ENCODE peak calls at places on chromosomes 4 and X, in five cellular contexts. One of them, this sample, is unnamed. For H3K36me3, the result is how much of the 10 kb centered on the place peaks cover.

GRCh38 chr4:133464311-133464710 is 315.2 kb downstream of the PCDH10 start:
- DNase-seq in thyroid gland: no peak
- DNase-seq in GM12878: no peak
- DNase-seq in tibial nerve: no peak
- DNase-seq in stomach: no peak
- DNase-seq in this sample: no peak

GRCh38 chr4:156408749-156409148 is 455.1 kb upstream of the CTSO start:
- DNase-seq in thyroid gland: no peak
- DNase-seq in GM12878: no peak
- DNase-seq in tibial nerve: no peak
- DNase-seq in stomach: no peak
- DNase-seq in this sample: no peak

GRCh38 chr4:96698891-96699290 is 859.0 kb downstream of the PDHA2 start:
- DNase-seq in thyroid gland: peak
- DNase-seq in GM12878: no peak
- DNase-seq in tibial nerve: no peak
- DNase-seq in stomach: no peak
- DNase-seq in this sample: no peak

GRCh38 chrX:2342878-2343277 is 157.9 kb downstream of the DHRSX start:
- DNase-seq in thyroid gland: no peak
- DNase-seq in GM12878: no peak
- DNase-seq in tibial nerve: no peak
- DNase-seq in stomach: no peak
- DNase-seq in this sample: no peak

GRCh38 chrX:132615396-132616131 is 126.7 kb upstream of the MBNL3 start:
- DNase-seq in thyroid gland: peak
- DNase-seq in GM12878: no peak
- DNase-seq in tibial nerve: no peak
- DNase-seq in stomach: peak
- DNase-seq in this sample: peak

GRCh38 chr4:6614701-6615230 is 25.7 kb upstream of the MRFAP1 start:
- DNase-seq in thyroid gland: no peak
- DNase-seq in GM12878: no peak
- DNase-seq in tibial nerve: no peak
- DNase-seq in stomach: no peak
- DNase-seq in this sample: no peak

GRCh38 chr4:81650871-81651270 is 179.2 kb upstream of the RASGEF1B start:
- DNase-seq in thyroid gland: no peak
- DNase-seq in GM12878: no peak
- DNase-seq in tibial nerve: no peak
- DNase-seq in stomach: no peak
- DNase-seq in this sample: no peak

GRCh38 chr4:76301775-76302162 is 4.8 kb upstream of the STBD1 start:
- DNase-seq in thyroid gland: no peak
- DNase-seq in GM12878: no peak
- DNase-seq in tibial nerve: no peak
- DNase-seq in stomach: no peak
- DNase-seq in this sample: no peak

GRCh38 chr4:18441676-18442075 is 420.1 kb upstream of the LCORL start:
- DNase-seq in thyroid gland: no peak
- DNase-seq in GM12878: no peak
- DNase-seq in tibial nerve: no peak
- DNase-seq in stomach: no peak
- DNase-seq in this sample: no peak

GRCh38 chr4:180380733-180381132 is 1862.5 kb upstream of the TENM3 start:
- DNase-seq in thyroid gland: no peak
- DNase-seq in GM12878: no peak
- DNase-seq in tibial nerve: no peak
- DNase-seq in stomach: no peak
- DNase-seq in this sample: no peak

GRCh38 chr4:121764702-121765367 is at the start of gene SMIM43:
- DNase-seq in thyroid gland: peak
- DNase-seq in GM12878: no peak
- DNase-seq in tibial nerve: no peak
- DNase-seq in stomach: no peak
- DNase-seq in this sample: no peak

GRCh38 chr4:53974561-53974960 is 89.8 kb downstream of the CHIC2 start:
- DNase-seq in thyroid gland: no peak
- DNase-seq in GM12878: no peak
- DNase-seq in tibial nerve: no peak
- DNase-seq in stomach: no peak
- DNase-seq in this sample: no peak

GRCh38 chrX:30275498-30275897 is 28.6 kb downstream of the MAGEB1 start:
- DNase-seq in thyroid gland: no peak
- DNase-seq in GM12878: no peak
- DNase-seq in tibial nerve: no peak
- DNase-seq in stomach: no peak
- DNase-seq in this sample: no peak

GRCh38 chr4:88706574-88706973 is 8.9 kb upstream of the NAP1L5 start:
- DNase-seq in thyroid gland: peak
- DNase-seq in GM12878: no peak
- DNase-seq in tibial nerve: no peak
- DNase-seq in stomach: no peak
- DNase-seq in this sample: peak

GRCh38 chrX:87621697-87622096 is 104.1 kb downstream of the KLHL4 start:
- DNase-seq in thyroid gland: no peak
- DNase-seq in GM12878: no peak
- DNase-seq in tibial nerve: no peak
- DNase-seq in stomach: no peak
- DNase-seq in this sample: no peak

GRCh38 chr4:104425003-104425402 is 69.7 kb downstream of the CXXC4 start:
- DNase-seq in thyroid gland: peak
- DNase-seq in GM12878: no peak
- DNase-seq in tibial nerve: no peak
- DNase-seq in stomach: no peak
- DNase-seq in this sample: peak

GRCh38 chr4:134999169-134999568 is 797.6 kb upstream of the PABPC4L start:
- DNase-seq in thyroid gland: no peak
- DNase-seq in GM12878: no peak
- DNase-seq in tibial nerve: no peak
- DNase-seq in stomach: no peak
- DNase-seq in this sample: no peak

GRCh38 chrX:1126738-1127137 is 85.7 kb downstream of the CRLF2 start:
- DNase-seq in thyroid gland: no peak
- DNase-seq in GM12878: no peak
- DNase-seq in tibial nerve: no peak
- DNase-seq in stomach: no peak
- DNase-seq in this sample: no peak

GRCh38 chr4:172709376-172709775 is 459.2 kb upstream of the GALNT7 start:
- DNase-seq in thyroid gland: no peak
- DNase-seq in GM12878: no peak
- DNase-seq in tibial nerve: no peak
- DNase-seq in stomach: no peak
- DNase-seq in this sample: no peak

GRCh38 chr4:46993075-46994006 is at the start of gene GABRA4:
- DNase-seq in thyroid gland: no peak
- DNase-seq in GM12878: no peak
- DNase-seq in tibial nerve: no peak
- DNase-seq in stomach: no peak
- DNase-seq in this sample: no peak

GRCh38 chr4:38310446-38311043 is 350.3 kb downstream of the PTTG2 start:
- DNase-seq in thyroid gland: no peak
- DNase-seq in GM12878: peak
- DNase-seq in tibial nerve: no peak
- DNase-seq in stomach: no peak
- DNase-seq in this sample: no peak

DNA sequence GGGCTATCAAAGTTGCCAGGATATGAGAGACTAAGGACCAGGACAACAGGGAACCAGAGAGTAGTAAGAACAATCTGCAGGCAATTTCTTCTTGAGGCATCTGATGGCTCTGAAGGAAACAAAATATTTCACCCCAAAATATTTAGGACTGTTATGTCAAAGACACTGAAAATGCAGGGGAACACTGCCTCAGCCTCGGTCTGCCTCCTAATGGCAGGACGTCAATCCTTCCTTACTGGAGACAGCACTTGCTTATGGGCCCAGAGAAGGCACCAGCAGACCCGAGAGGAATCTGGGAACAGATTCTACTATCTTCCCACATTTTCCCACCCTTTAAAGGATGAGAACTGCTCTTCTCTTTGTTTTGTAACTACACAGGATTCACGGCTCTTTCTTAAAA is 23.3 kb downstream of the RNF150 start:
- DNase-seq in thyroid gland: no peak
- DNase-seq in GM12878: no peak
- DNase-seq in tibial nerve: no peak
- DNase-seq in stomach: no peak
- DNase-seq in this sample: no peak
- TF ChIP-seq POLR2A in thyroid gland: no peak
- TF ChIP-seq POLR2A in GM12878: no peak
- TF ChIP-seq POLR2A in tibial nerve: no peak
- TF ChIP-seq POLR2A in stomach: no peak
- TF ChIP-seq POLR2A in this sample: no peak

GRCh38 chr4:52366625-52367024 is 292.5 kb downstream of the USP46 start:
- DNase-seq in thyroid gland: no peak
- DNase-seq in GM12878: no peak
- DNase-seq in tibial nerve: no peak
- DNase-seq in stomach: no peak
- DNase-seq in this sample: no peak
- H3K36me3 ChIP-seq in thyroid gland: under half
- H3K36me3 ChIP-seq in GM12878: under half
- H3K36me3 ChIP-seq in tibial nerve: under half
- H3K36me3 ChIP-seq in stomach: under half
- H3K36me3 ChIP-seq in this sample: under half

GRCh38 chrX:155615938-155616337 is 3.2 kb upstream of the TMLHE start:
- DNase-seq in thyroid gland: no peak
- DNase-seq in GM12878: no peak
- DNase-seq in tibial nerve: no peak
- DNase-seq in stomach: no peak
- DNase-seq in this sample: no peak

GRCh38 chrX:155611302-155611701 is 1.4 kb downstream of the TMLHE start:
- DNase-seq in thyroid gland: no peak
- DNase-seq in GM12878: no peak
- DNase-seq in tibial nerve: no peak
- DNase-seq in stomach: no peak
- DNase-seq in this sample: no peak

GRCh38 chrX:155613927-155614559 is 1.3 kb upstream of the TMLHE start:
- DNase-seq in thyroid gland: no peak
- DNase-seq in GM12878: no peak
- DNase-seq in tibial nerve: no peak
- DNase-seq in stomach: no peak
- DNase-seq in this sample: no peak

GRCh38 chrX:155612312-155613224 is at the start of gene TMLHE:
- DNase-seq in thyroid gland: peak
- DNase-seq in GM12878: peak
- DNase-seq in tibial nerve: peak
- DNase-seq in stomach: peak
- DNase-seq in this sample: peak
- TF ChIP-seq POLR2A in thyroid gland: no peak
- TF ChIP-seq POLR2A in GM12878: peak
- TF ChIP-seq POLR2A in tibial nerve: peak
- TF ChIP-seq POLR2A in stomach: no peak
- TF ChIP-seq POLR2A in this sample: no peak

DNA sequence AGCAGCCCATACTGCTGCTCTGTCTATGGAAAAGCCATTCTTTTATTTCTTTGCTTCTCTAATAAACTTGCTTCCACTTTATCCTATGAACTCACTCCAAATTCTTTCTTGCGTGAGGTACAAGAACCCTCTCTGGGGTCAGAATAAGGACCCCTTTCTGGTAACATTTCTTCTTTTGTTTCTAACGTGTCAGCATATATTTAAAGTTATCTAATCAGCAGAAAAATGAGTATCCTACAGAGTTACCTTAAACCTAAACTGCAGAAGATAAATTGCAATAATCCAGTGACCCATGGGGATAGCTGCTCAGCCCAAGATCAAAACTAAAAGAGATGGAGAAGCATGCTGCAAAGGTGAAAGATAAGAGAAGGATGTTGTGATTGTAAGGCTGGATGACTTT is 4.0 kb downstream of the ADH5 start:
- DNase-seq in thyroid gland: no peak
- DNase-seq in GM12878: no peak
- DNase-seq in tibial nerve: no peak
- DNase-seq in stomach: no peak
- DNase-seq in this sample: no peak
- H3K36me3 ChIP-seq in thyroid gland: under half
- H3K36me3 ChIP-seq in GM12878: under half
- H3K36me3 ChIP-seq in tibial nerve: half or more
- H3K36me3 ChIP-seq in stomach: half or more
- H3K36me3 ChIP-seq in this sample: under half

DNA sequence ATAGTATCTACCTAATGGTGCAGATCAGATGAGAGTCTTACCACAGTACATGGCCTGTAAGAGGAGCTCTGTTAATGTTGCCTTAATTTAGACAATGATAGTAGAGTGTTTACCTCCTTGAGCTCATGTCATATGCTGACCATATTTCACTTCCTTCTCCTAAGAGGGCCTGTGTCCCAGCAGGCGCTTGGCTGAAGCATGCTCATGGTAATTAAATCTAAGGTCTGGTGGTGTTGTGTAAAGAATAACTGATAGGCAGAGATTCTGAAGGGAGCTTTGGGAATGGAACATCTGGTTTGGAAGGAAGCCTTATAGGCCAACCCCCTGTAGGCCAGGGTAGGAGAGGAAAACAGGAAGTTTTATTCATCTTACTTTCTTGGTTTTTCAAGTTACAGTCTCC is 300.2 kb downstream of the USP46 start:
- DNase-seq in thyroid gland: no peak
- DNase-seq in GM12878: no peak
- DNase-seq in tibial nerve: no peak
- DNase-seq in stomach: no peak
- DNase-seq in this sample: no peak
- TF ChIP-seq POLR2A in thyroid gland: no peak
- TF ChIP-seq POLR2A in GM12878: no peak
- TF ChIP-seq POLR2A in tibial nerve: no peak
- TF ChIP-seq POLR2A in stomach: no peak
- TF ChIP-seq POLR2A in this sample: no peak

GRCh38 chr4:42560465-42560864 is 96.4 kb downstream of the ATP8A1 start:
- DNase-seq in thyroid gland: no peak
- DNase-seq in GM12878: no peak
- DNase-seq in tibial nerve: no peak
- DNase-seq in stomach: no peak
- DNase-seq in this sample: no peak
- H3K36me3 ChIP-seq in thyroid gland: under half
- H3K36me3 ChIP-seq in GM12878: under half
- H3K36me3 ChIP-seq in tibial nerve: under half
- H3K36me3 ChIP-seq in stomach: under half
- H3K36me3 ChIP-seq in this sample: under half

This sample was measured in testis.